ENCODE peak calls at places on chromosomes 4 and X, in nine cellular contexts. U is transverse colon, D is HL-60, X is SK-N-MC, Y is SK-N-SH, Q is suprapubic skin, V is endothelial cell of umbilical vein, S is upper lobe of left lung, O is sigmoid colon. F is an unnamed sample.

GRCh38 chrX:43860646-43861370 is 21.4 kb downstream of the MAOB start:
- DNase-seq in U (no peak), D (no peak), X (no peak), Y (peak), Q (no peak), V (peak), S (no peak), O (no peak), F (no peak)

GRCh38 chr4:108622022-108622421 is 1.6 kb downstream of the RPL34 start:
- DNase-seq in U (no peak), D (no peak), X (no peak), Y (no peak), Q (no peak), V (no peak), S (no peak), O (no peak), F (no peak)

GRCh38 chr4:6200011-6200921 is at the start of gene JAKMIP1:
- DNase-seq in U (peak), D (no peak), X (no peak), Y (peak), Q (no peak), V (peak), S (peak), O (peak), F (peak)

GRCh38 chr4:75498041-75498440 is 16.2 kb downstream of the RCHY1 start:
- DNase-seq in U (no peak), D (no peak), X (no peak), Y (no peak), Q (no peak), V (no peak), S (no peak), O (no peak), F (no peak)

GRCh38 chr4:20137176-20137575 is 114.5 kb upstream of the SLIT2 start:
- DNase-seq in U (no peak), D (no peak), X (no peak), Y (no peak), Q (no peak), V (no peak), S (no peak), O (no peak), F (no peak)

GRCh38 chr4:100949350-100949935 is 397.9 kb downstream of the PPP3CA start:
- DNase-seq in U (no peak), D (no peak), X (no peak), Y (no peak), Q (no peak), V (no peak), S (no peak), O (no peak), F (no peak)

GRCh38 chrX:129606918-129607317 is 47.8 kb downstream of the APLN start:
- DNase-seq in U (peak), D (no peak), X (peak), Y (peak), Q (peak), V (peak), S (no peak), O (peak), F (peak)

GRCh38 chr4:167964766-167965373 is 127.5 kb upstream of the ANXA10 start:
- DNase-seq in U (no peak), D (no peak), X (no peak), Y (no peak), Q (no peak), V (peak), S (no peak), O (no peak), F (no peak)

GRCh38 chr4:56410247-56410646 is 23.0 kb upstream of the AASDH start:
- DNase-seq in U (peak), D (no peak), X (no peak), Y (peak), Q (no peak), V (peak), S (no peak), O (no peak), F (no peak)

GRCh38 chrX:40773809-40774208 is 38.5 kb upstream of the MED14 start:
- DNase-seq in U (no peak), D (no peak), X (no peak), Y (no peak), Q (no peak), V (peak), S (no peak), O (no peak), F (no peak)

GRCh38 chr4:148034821-148035220 is 302.9 kb downstream of the ARHGAP10 start:
- DNase-seq in U (no peak), D (no peak), X (no peak), Y (no peak), Q (no peak), V (no peak), S (no peak), O (no peak), F (no peak)

GRCh38 chr4:145178740-145179139 is 1.6 kb downstream of the OTUD4 start:
- DNase-seq in U (no peak), D (no peak), X (no peak), Y (peak), Q (no peak), V (no peak), S (no peak), O (no peak), F (no peak)

GRCh38 chrX:129744881-129745321 is 6.1 kb downstream of the XPNPEP2 start:
- DNase-seq in U (no peak), D (no peak), X (no peak), Y (no peak), Q (no peak), V (no peak), S (no peak), O (peak), F (no peak)

GRCh38 chrX:152658302-152658701 is 20.6 kb downstream of the GABRQ start:
- DNase-seq in U (no peak), D (no peak), X (no peak), Y (peak), Q (no peak), V (no peak), S (no peak), O (no peak), F (no peak)

GRCh38 chr4:150518559-150518958 is 63.4 kb upstream of the MAB21L2 start:
- DNase-seq in U (no peak), D (no peak), X (no peak), Y (no peak), Q (no peak), V (peak), S (no peak), O (no peak), F (no peak)

GRCh38 chrX:77788050-77788449 is 2.0 kb upstream of the ATRX start:
- DNase-seq in U (no peak), D (no peak), X (no peak), Y (no peak), Q (no peak), V (peak), S (no peak), O (no peak), F (no peak)

GRCh38 chr4:53854991-53855885 is 209.2 kb downstream of the CHIC2 start:
- DNase-seq in U (no peak), D (peak), X (no peak), Y (no peak), Q (no peak), V (no peak), S (no peak), O (no peak), F (no peak)

GRCh38 chrX:101442095-101442494 is 34.1 kb downstream of the HNRNPH2 start:
- DNase-seq in U (no peak), D (no peak), X (no peak), Y (no peak), Q (no peak), V (no peak), S (no peak), O (no peak), F (no peak)

GRCh38 chr4:139129206-139129605 is 47.8 kb downstream of the ELF2 start:
- DNase-seq in U (no peak), D (no peak), X (no peak), Y (no peak), Q (no peak), V (no peak), S (no peak), O (no peak), F (no peak)

GRCh38 chrX:40727599-40728252 is 7.6 kb downstream of the MED14 start:
- DNase-seq in U (no peak), D (no peak), X (no peak), Y (no peak), Q (no peak), V (no peak), S (no peak), O (no peak), F (no peak)

GRCh38 chrX:132218100-132218807 is 993 bp downstream of the RAP2C start:
- DNase-seq in U (peak), D (peak), X (no peak), Y (peak), Q (peak), V (peak), S (peak), O (peak), F (peak)

GRCh38 chr4:15654556-15655222 is 468 bp downstream of the FBXL5 start:
- DNase-seq in U (peak), D (no peak), X (no peak), Y (no peak), Q (peak), V (peak), S (no peak), O (peak), F (no peak)

GRCh38 chr4:155809835-155810234 is 51.0 kb downstream of the GUCY1B1 start:
- DNase-seq in U (no peak), D (peak), X (peak), Y (peak), Q (no peak), V (peak), S (no peak), O (no peak), F (peak)

GRCh38 chrX:68461541-68461940 is 28.2 kb upstream of the OPHN1 start:
- DNase-seq in U (no peak), D (no peak), X (no peak), Y (no peak), Q (no peak), V (no peak), S (no peak), O (no peak), F (no peak)

GRCh38 chr4:80112236-80112635 is 39.2 kb upstream of the ANTXR2 start:
- DNase-seq in U (no peak), D (no peak), X (no peak), Y (no peak), Q (peak), V (no peak), S (no peak), O (peak), F (no peak)

GRCh38 chr4:88759039-88759631 is 61.5 kb upstream of the NAP1L5 start:
- DNase-seq in U (no peak), D (no peak), X (peak), Y (peak), Q (no peak), V (peak), S (no peak), O (no peak), F (no peak)

GRCh38 chrX:116667346-116667745 is 204.6 kb upstream of the CT83 start:
- DNase-seq in U (no peak), D (no peak), X (peak), Y (no peak), Q (no peak), V (no peak), S (no peak), O (no peak), F (no peak)

GRCh38 chrX:135000516-135000915 is 9.7 kb downstream of the SMIM10 start:
- DNase-seq in U (no peak), D (no peak), X (no peak), Y (no peak), Q (no peak), V (no peak), S (no peak), O (no peak), F (no peak)

GRCh38 chr4:141179474-141180026 is 41.1 kb upstream of the ZNF330 start:
- DNase-seq in U (no peak), D (no peak), X (no peak), Y (peak), Q (no peak), V (no peak), S (no peak), O (no peak), F (no peak)

GRCh38 chr4:176539091-176539784 is 219.5 kb downstream of the SPCS3 start:
- DNase-seq in U (no peak), D (no peak), X (no peak), Y (no peak), Q (no peak), V (no peak), S (no peak), O (no peak), F (no peak)

GRCh38 chr4:40661803-40662202 is 32.1 kb upstream of the RBM47 start:
- DNase-seq in U (no peak), D (no peak), X (no peak), Y (no peak), Q (no peak), V (no peak), S (no peak), O (no peak), F (no peak)

GRCh38 chr4:7333024-7333780 is 101.5 kb downstream of the PSAPL1 start:
- DNase-seq in U (no peak), D (no peak), X (no peak), Y (no peak), Q (no peak), V (no peak), S (no peak), O (no peak), F (no peak)

GRCh38 chr4:94534401-94535312 is 82.9 kb downstream of the PDLIM5 start:
- DNase-seq in U (no peak), D (no peak), X (no peak), Y (no peak), Q (no peak), V (no peak), S (no peak), O (no peak), F (no peak)

GRCh38 chr4:34733185-34733916 is 1511.0 kb downstream of the ARAP2 start:
- DNase-seq in U (no peak), D (no peak), X (no peak), Y (no peak), Q (no peak), V (no peak), S (no peak), O (no peak), F (no peak)

GRCh38 chr4:44448548-44449443 is at the start of gene KCTD8:
- DNase-seq in U (peak), D (peak), X (peak), Y (peak), Q (peak), V (peak), S (peak), O (peak), F (peak)

GRCh38 chr4:137534516-137534915 is 2.2 kb upstream of the PCDH18 start:
- DNase-seq in U (no peak), D (no peak), X (no peak), Y (no peak), Q (no peak), V (no peak), S (no peak), O (no peak), F (no peak)

GRCh38 chrX:109936598-109936997 is 66.3 kb upstream of the TMEM164 start:
- DNase-seq in U (no peak), D (no peak), X (no peak), Y (no peak), Q (no peak), V (no peak), S (no peak), O (no peak), F (no peak)

GRCh38 chr4:147741190-147741788 is 9.4 kb downstream of the ARHGAP10 start:
- DNase-seq in U (no peak), D (no peak), X (no peak), Y (peak), Q (no peak), V (no peak), S (no peak), O (no peak), F (no peak)

GRCh38 chr4:144695721-144696120 is 49.8 kb downstream of the HHIP start:
- DNase-seq in U (no peak), D (no peak), X (no peak), Y (no peak), Q (no peak), V (no peak), S (no peak), O (no peak), F (no peak)

DNA sequence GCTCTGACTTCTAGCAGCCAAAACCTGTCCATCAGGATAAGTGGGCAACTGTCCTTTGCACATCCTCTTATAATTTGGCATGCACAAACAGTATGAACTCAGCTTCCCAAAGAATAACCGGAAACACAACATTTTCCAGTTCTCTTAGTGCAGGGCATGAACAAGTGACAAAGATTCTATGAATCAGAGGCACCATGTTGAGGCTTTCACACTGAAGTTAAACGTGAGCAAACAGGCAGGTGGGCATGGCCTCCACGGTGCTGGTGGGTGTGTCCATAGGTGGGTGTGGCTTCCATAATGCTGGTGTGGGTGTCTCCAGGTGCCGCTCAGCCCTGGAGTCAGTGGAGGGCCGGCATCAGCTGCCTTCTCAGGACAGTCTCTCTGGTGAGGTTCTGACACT is 196.5 kb downstream of the SMIM20 start:
- DNase-seq in U (no peak), D (no peak), X (no peak), Y (no peak), Q (no peak), V (no peak), S (no peak), O (no peak), F (no peak)
- TF ChIP-seq POLR2AphosphoS5 in U (no peak), D (no peak), X (no peak), Y (no peak), Q (no peak), V (no peak), S (no peak), O (no peak), F (no peak)

GRCh38 chrX:47475476-47475875 is 7.5 kb downstream of the ZNF41 start:
- DNase-seq in U (no peak), D (no peak), X (no peak), Y (no peak), Q (no peak), V (no peak), S (no peak), O (no peak), F (no peak)
- TF ChIP-seq POLR2AphosphoS5 in U (no peak), D (no peak), X (no peak), Y (no peak), Q (no peak), V (no peak), S (no peak), O (no peak), F (no peak)

DNA sequence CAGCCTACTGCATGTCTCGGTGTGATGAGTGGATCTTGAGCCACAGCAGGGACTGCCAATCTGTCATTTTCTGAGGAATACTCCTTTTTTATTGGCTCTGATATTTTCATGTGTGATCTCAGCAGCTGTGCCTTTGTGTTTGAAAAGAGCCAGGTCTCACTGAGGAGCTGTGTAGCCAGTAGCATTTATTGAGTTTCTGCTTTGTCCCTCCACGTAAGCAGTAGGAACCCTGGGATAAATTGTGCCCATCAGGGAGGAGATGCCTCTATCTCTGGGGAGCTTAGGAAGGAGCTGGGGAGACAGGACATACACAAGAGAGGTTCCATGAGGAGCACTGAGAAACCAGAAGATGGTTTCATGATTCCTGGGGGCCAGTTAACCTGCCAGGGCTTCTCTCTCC is 18.8 kb upstream of the TRIM2 start:
- DNase-seq in U (no peak), D (no peak), X (no peak), Y (no peak), Q (no peak), V (no peak), S (no peak), O (no peak), F (no peak)
- TF ChIP-seq POLR2AphosphoS5 in U (no peak), D (no peak), X (no peak), Y (no peak), Q (no peak), V (no peak), S (no peak), O (no peak), F (no peak)

GRCh38 chr4:47493238-47494123 is 8.4 kb downstream of the ATP10D start:
- DNase-seq in U (no peak), D (no peak), X (no peak), Y (no peak), Q (no peak), V (no peak), S (no peak), O (no peak), F (no peak)
- TF ChIP-seq POLR2AphosphoS5 in U (no peak), D (no peak), X (no peak), Y (no peak), Q (no peak), V (no peak), S (no peak), O (no peak), F (peak)

DNA sequence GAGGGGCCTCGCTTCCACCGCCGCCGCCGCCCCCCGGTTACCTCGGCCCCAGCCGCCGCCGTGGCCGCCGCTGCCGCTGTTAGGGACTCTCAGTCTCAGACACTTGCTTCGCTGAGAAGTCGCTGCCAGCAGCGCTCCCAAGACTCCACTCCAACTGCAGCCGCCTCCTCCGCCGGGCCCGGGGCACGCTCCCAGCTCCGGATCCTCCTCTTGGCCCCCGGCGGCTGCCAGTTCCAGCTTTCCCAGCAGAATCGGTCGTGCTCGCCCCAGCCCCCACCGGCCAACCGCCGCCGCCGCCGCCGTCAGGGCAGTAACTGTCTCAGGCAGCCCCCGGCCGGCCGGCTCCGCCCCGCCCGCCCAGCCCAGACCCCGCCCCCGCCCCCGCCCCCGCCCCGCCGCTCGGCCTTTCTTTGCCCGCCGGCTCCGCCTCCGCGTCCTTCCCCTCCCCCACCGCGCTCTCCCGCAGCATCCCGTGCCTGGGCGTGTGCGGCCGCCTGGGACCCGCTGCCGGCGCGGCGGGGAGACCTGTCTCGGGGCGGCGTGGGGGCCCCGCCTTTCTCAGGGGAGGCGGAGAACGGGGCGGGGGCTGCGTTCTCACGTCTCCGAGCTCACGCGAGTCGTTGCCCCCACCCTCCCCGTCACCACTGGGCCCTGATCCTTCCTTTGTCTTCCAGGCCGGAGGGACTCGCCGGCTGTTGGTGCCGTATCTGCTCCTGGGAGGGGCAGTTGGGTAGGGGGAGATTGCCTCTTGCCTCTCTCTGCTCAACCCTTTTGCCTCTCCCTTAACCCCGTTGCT is at the start of gene ANKRD50:
- DNase-seq in U (peak), D (no peak), X (no peak), Y (peak), Q (peak), V (peak), S (peak), O (peak), F (peak)
- TF ChIP-seq POLR2AphosphoS5 in U (peak), D (peak), X (peak), Y (peak), Q (peak), V (peak), S (peak), O (peak), F (no peak)